ENCODE peak calls at places on chromosomes 16 and 17, in five cellular contexts. One of them, this sample, is unnamed.

GRCh38 chr17:63476857-63477470 is at the start of gene ACE:
- DNase-seq in glutamatergic neuron: peak
- DNase-seq in CD4-positive, alpha-beta T cell: peak
- DNase-seq in fibroblast of pulmonary artery: no peak
- DNase-seq in RWPE1: no peak
- DNase-seq in this sample: peak

GRCh38 chr16:34743115-34743514 is 1283.7 kb downstream of the TP53TG3F start:
- DNase-seq in glutamatergic neuron: no peak
- DNase-seq in CD4-positive, alpha-beta T cell: no peak
- DNase-seq in fibroblast of pulmonary artery: no peak
- DNase-seq in RWPE1: no peak
- DNase-seq in this sample: no peak

GRCh38 chr16:27639588-27640276 is 89.8 kb downstream of the KATNIP start:
- DNase-seq in glutamatergic neuron: no peak
- DNase-seq in CD4-positive, alpha-beta T cell: no peak
- DNase-seq in fibroblast of pulmonary artery: peak
- DNase-seq in RWPE1: peak
- DNase-seq in this sample: no peak

GRCh38 chr17:20059728-20060188 is 50.6 kb downstream of the SPECC1 start:
- DNase-seq in glutamatergic neuron: no peak
- DNase-seq in CD4-positive, alpha-beta T cell: no peak
- DNase-seq in fibroblast of pulmonary artery: peak
- DNase-seq in RWPE1: no peak
- DNase-seq in this sample: no peak

GRCh38 chr16:82033006-82033405 is 2.0 kb upstream of the HSD17B2 start:
- DNase-seq in glutamatergic neuron: no peak
- DNase-seq in CD4-positive, alpha-beta T cell: no peak
- DNase-seq in fibroblast of pulmonary artery: no peak
- DNase-seq in RWPE1: no peak
- DNase-seq in this sample: no peak

GRCh38 chr16:31108035-31108793 is at the start of gene BCKDK:
- DNase-seq in glutamatergic neuron: peak
- DNase-seq in CD4-positive, alpha-beta T cell: peak
- DNase-seq in fibroblast of pulmonary artery: peak
- DNase-seq in RWPE1: peak
- DNase-seq in this sample: peak

GRCh38 chr17:16313159-16314090 is 39.8 kb downstream of the CENPV start:
- DNase-seq in glutamatergic neuron: no peak
- DNase-seq in CD4-positive, alpha-beta T cell: no peak
- DNase-seq in fibroblast of pulmonary artery: no peak
- DNase-seq in RWPE1: no peak
- DNase-seq in this sample: no peak

GRCh38 chr16:12462690-12463646 is 340.7 kb downstream of the CPPED1 start:
- DNase-seq in glutamatergic neuron: no peak
- DNase-seq in CD4-positive, alpha-beta T cell: no peak
- DNase-seq in fibroblast of pulmonary artery: peak
- DNase-seq in RWPE1: no peak
- DNase-seq in this sample: no peak

GRCh38 chr16:4477966-4478365 is 1.8 kb downstream of the HMOX2 start:
- DNase-seq in glutamatergic neuron: no peak
- DNase-seq in CD4-positive, alpha-beta T cell: no peak
- DNase-seq in fibroblast of pulmonary artery: peak
- DNase-seq in RWPE1: peak
- DNase-seq in this sample: no peak

GRCh38 chr17:62648247-62648953 is 20.9 kb downstream of the MRC2 start:
- DNase-seq in glutamatergic neuron: no peak
- DNase-seq in CD4-positive, alpha-beta T cell: no peak
- DNase-seq in fibroblast of pulmonary artery: no peak
- DNase-seq in RWPE1: no peak
- DNase-seq in this sample: no peak

GRCh38 chr16:27390157-27390556 is 11.8 kb upstream of the IL21R start:
- DNase-seq in glutamatergic neuron: no peak
- DNase-seq in CD4-positive, alpha-beta T cell: no peak
- DNase-seq in fibroblast of pulmonary artery: no peak
- DNase-seq in RWPE1: no peak
- DNase-seq in this sample: no peak

GRCh38 chr16:12609937-12610699 is 193.6 kb downstream of the CPPED1 start:
- DNase-seq in glutamatergic neuron: no peak
- DNase-seq in CD4-positive, alpha-beta T cell: no peak
- DNase-seq in fibroblast of pulmonary artery: no peak
- DNase-seq in RWPE1: no peak
- DNase-seq in this sample: no peak

GRCh38 chr17:61495161-61495857 is 43.1 kb downstream of the TBX4 start:
- DNase-seq in glutamatergic neuron: no peak
- DNase-seq in CD4-positive, alpha-beta T cell: no peak
- DNase-seq in fibroblast of pulmonary artery: peak
- DNase-seq in RWPE1: peak
- DNase-seq in this sample: no peak

GRCh38 chr17:7862692-7863437 is 5.1 kb downstream of the CYB5D1 start:
- DNase-seq in glutamatergic neuron: no peak
- DNase-seq in CD4-positive, alpha-beta T cell: no peak
- DNase-seq in fibroblast of pulmonary artery: peak
- DNase-seq in RWPE1: no peak
- DNase-seq in this sample: no peak

GRCh38 chr16:56601325-56601724 is 7.1 kb upstream of the MT2A start:
- DNase-seq in glutamatergic neuron: no peak
- DNase-seq in CD4-positive, alpha-beta T cell: no peak
- DNase-seq in fibroblast of pulmonary artery: no peak
- DNase-seq in RWPE1: no peak
- DNase-seq in this sample: no peak

GRCh38 chr16:56605475-56605874 is 2.9 kb upstream of the MT2A start:
- DNase-seq in glutamatergic neuron: no peak
- DNase-seq in CD4-positive, alpha-beta T cell: no peak
- DNase-seq in fibroblast of pulmonary artery: no peak
- DNase-seq in RWPE1: no peak
- DNase-seq in this sample: no peak

GRCh38 chr16:56604966-56605365 is 3.4 kb upstream of the MT2A start:
- DNase-seq in glutamatergic neuron: no peak
- DNase-seq in CD4-positive, alpha-beta T cell: no peak
- DNase-seq in fibroblast of pulmonary artery: no peak
- DNase-seq in RWPE1: no peak
- DNase-seq in this sample: no peak

GRCh38 chr16:56603589-56603988 is 4.8 kb upstream of the MT2A start:
- DNase-seq in glutamatergic neuron: no peak
- DNase-seq in CD4-positive, alpha-beta T cell: no peak
- DNase-seq in fibroblast of pulmonary artery: peak
- DNase-seq in RWPE1: no peak
- DNase-seq in this sample: no peak

DNA sequence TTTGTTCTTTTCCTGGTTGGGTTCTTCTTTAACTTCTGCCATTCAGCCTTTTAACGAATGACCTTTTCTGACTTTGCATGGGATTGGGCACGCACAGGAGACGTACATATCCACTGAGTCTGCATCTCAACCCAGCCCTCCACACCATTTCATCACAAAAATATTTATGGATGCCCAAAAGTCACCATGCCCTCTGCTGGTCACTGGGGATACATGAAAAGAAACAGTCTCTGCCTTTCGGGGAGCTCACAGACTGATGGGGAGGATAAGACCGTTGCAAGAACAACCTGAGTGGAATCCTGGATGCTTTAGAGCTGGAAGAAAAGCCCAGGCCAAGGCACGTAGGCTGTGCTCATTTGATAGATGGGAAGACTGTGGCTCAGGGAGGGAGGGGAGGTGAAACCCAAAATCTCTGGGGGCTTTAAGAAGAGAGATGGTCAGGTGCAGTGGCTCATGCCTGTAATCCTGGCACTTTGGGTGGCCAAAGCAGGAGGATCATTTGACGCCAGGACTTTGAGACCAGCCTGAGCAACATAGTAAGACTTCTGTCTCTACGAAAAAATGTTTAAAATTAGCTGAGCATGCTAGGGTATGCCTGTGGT is 7.9 kb upstream of the MT2A start:
- DNase-seq in glutamatergic neuron: no peak
- DNase-seq in CD4-positive, alpha-beta T cell: no peak
- DNase-seq in fibroblast of pulmonary artery: peak
- DNase-seq in RWPE1: peak
- DNase-seq in this sample: no peak
- TF ChIP-seq CTCF in glutamatergic neuron: peak
- TF ChIP-seq CTCF in CD4-positive, alpha-beta T cell: no peak
- TF ChIP-seq CTCF in fibroblast of pulmonary artery: peak
- TF ChIP-seq CTCF in RWPE1: peak
- TF ChIP-seq CTCF in this sample: no peak

DNA sequence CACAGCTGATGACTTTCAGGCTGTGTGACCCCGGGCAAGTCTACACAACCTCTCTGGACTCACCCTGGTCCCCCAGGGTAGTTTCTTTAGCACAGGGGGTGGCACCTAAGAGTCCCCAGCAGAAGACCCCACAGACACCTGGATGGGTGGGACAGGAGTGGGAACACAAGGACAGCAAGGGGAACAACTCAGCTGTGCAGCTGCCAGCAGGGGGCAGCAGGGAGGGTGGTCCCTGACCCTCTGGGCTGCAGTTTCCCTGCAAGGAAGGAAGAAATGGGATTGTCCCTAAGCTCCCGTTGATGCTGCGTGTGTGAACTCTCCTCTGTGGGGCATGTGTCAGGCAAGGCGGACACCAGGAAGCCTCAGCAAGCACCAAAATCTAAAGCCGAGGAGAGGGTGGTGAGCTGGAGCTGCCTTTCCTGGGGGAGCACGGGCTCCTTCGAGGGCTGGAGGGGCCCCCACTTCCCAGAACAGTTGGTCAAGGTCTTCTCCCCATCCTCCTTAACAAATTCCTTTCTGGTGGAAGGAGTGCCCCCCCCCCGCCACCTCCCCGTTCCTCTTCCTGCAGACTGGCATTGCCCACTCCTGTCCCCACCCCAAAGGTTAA is 24.1 kb upstream of the CDH5 start:
- DNase-seq in glutamatergic neuron: peak
- DNase-seq in CD4-positive, alpha-beta T cell: peak
- DNase-seq in fibroblast of pulmonary artery: peak
- DNase-seq in RWPE1: no peak
- DNase-seq in this sample: no peak
- TF ChIP-seq CTCF in glutamatergic neuron: peak
- TF ChIP-seq CTCF in CD4-positive, alpha-beta T cell: peak
- TF ChIP-seq CTCF in fibroblast of pulmonary artery: peak
- TF ChIP-seq CTCF in RWPE1: peak
- TF ChIP-seq CTCF in this sample: no peak

GRCh38 chr17:77654296-77654695 is 304.2 kb upstream of the TNRC6C start:
- DNase-seq in glutamatergic neuron: no peak
- DNase-seq in CD4-positive, alpha-beta T cell: no peak
- DNase-seq in fibroblast of pulmonary artery: no peak
- DNase-seq in RWPE1: no peak
- DNase-seq in this sample: no peak

GRCh38 chr17:77651983-77652382 is 306.5 kb upstream of the TNRC6C start:
- DNase-seq in glutamatergic neuron: no peak
- DNase-seq in CD4-positive, alpha-beta T cell: no peak
- DNase-seq in fibroblast of pulmonary artery: no peak
- DNase-seq in RWPE1: no peak
- DNase-seq in this sample: no peak

GRCh38 chr17:77645441-77646430 is 312.8 kb upstream of the TNRC6C start:
- DNase-seq in glutamatergic neuron: no peak
- DNase-seq in CD4-positive, alpha-beta T cell: peak
- DNase-seq in fibroblast of pulmonary artery: peak
- DNase-seq in RWPE1: no peak
- DNase-seq in this sample: no peak

GRCh38 chr17:77647531-77647930 is 311.0 kb upstream of the TNRC6C start:
- DNase-seq in glutamatergic neuron: no peak
- DNase-seq in CD4-positive, alpha-beta T cell: no peak
- DNase-seq in fibroblast of pulmonary artery: no peak
- DNase-seq in RWPE1: no peak
- DNase-seq in this sample: no peak

GRCh38 chr17:77649717-77650211 is 308.7 kb upstream of the TNRC6C start:
- DNase-seq in glutamatergic neuron: no peak
- DNase-seq in CD4-positive, alpha-beta T cell: no peak
- DNase-seq in fibroblast of pulmonary artery: no peak
- DNase-seq in RWPE1: peak
- DNase-seq in this sample: no peak
- TF ChIP-seq CTCF in glutamatergic neuron: no peak
- TF ChIP-seq CTCF in CD4-positive, alpha-beta T cell: no peak
- TF ChIP-seq CTCF in fibroblast of pulmonary artery: no peak
- TF ChIP-seq CTCF in RWPE1: no peak
- TF ChIP-seq CTCF in this sample: no peak

GRCh38 chr16:652454-653021 is 3.4 kb downstream of the WDR90 start:
- DNase-seq in glutamatergic neuron: no peak
- DNase-seq in CD4-positive, alpha-beta T cell: no peak
- DNase-seq in fibroblast of pulmonary artery: no peak
- DNase-seq in RWPE1: no peak
- DNase-seq in this sample: no peak
- TF ChIP-seq CTCF in glutamatergic neuron: no peak
- TF ChIP-seq CTCF in CD4-positive, alpha-beta T cell: no peak
- TF ChIP-seq CTCF in fibroblast of pulmonary artery: no peak
- TF ChIP-seq CTCF in RWPE1: no peak
- TF ChIP-seq CTCF in this sample: no peak

GRCh38 chr17:80503921-80504320 is 27.5 kb upstream of the NPTX1 start:
- DNase-seq in glutamatergic neuron: no peak
- DNase-seq in CD4-positive, alpha-beta T cell: no peak
- DNase-seq in fibroblast of pulmonary artery: no peak
- DNase-seq in RWPE1: no peak
- DNase-seq in this sample: no peak

GRCh38 chr17:80502578-80502877 is 26.1 kb upstream of the NPTX1 start:
- DNase-seq in glutamatergic neuron: no peak
- DNase-seq in CD4-positive, alpha-beta T cell: no peak
- DNase-seq in fibroblast of pulmonary artery: no peak
- DNase-seq in RWPE1: no peak
- DNase-seq in this sample: no peak

GRCh38 chr17:80503031-80503430 is 26.6 kb upstream of the NPTX1 start:
- DNase-seq in glutamatergic neuron: no peak
- DNase-seq in CD4-positive, alpha-beta T cell: no peak
- DNase-seq in fibroblast of pulmonary artery: no peak
- DNase-seq in RWPE1: no peak
- DNase-seq in this sample: no peak

GRCh38 chr17:80501739-80502577 is 25.6 kb upstream of the NPTX1 start:
- DNase-seq in glutamatergic neuron: no peak
- DNase-seq in CD4-positive, alpha-beta T cell: no peak
- DNase-seq in fibroblast of pulmonary artery: peak
- DNase-seq in RWPE1: peak
- DNase-seq in this sample: no peak

DNA sequence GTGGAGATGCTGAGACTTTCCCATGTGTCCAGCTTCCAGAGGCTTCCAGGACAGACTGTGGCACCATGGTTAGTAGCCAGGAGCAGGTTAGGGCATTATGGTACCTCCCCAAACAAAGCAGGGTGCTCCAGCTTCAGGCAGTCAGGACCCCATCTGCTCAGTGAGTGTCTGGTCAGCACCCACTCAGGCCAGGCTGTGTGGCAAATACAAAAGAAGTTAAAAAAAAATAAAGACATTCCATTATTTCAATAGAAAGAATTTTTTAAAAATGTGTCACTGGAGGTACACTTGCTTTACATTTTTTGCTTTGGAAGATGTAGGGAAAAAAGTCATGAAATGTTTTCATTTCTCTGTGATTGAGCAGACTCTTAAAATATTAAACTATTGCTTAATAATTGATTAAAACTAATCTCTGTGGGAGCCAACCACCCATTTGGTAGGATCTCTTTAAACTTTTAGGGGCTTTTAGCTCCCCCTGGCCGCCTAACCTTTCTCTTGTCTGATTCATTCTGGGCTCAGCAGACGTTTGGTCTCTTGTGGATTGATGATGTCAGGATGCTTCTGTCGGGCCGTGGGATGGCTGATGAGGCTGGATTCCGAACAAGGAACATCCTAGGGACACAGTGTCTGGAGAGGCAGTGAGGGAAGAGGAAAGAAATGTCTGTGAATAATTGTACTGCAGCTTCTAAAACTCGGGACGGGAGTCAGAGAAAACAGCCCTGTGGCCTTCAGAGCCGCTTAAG is 28.4 kb upstream of the NPTX1 start:
- DNase-seq in glutamatergic neuron: peak
- DNase-seq in CD4-positive, alpha-beta T cell: no peak
- DNase-seq in fibroblast of pulmonary artery: peak
- DNase-seq in RWPE1: no peak
- DNase-seq in this sample: no peak
- TF ChIP-seq CTCF in glutamatergic neuron: peak
- TF ChIP-seq CTCF in CD4-positive, alpha-beta T cell: no peak
- TF ChIP-seq CTCF in fibroblast of pulmonary artery: no peak
- TF ChIP-seq CTCF in RWPE1: no peak
- TF ChIP-seq CTCF in this sample: no peak